ENCODE peak calls at places on chromosomes 12 and 14, in six cellular contexts. Q is CD4-positive, alpha-beta T cell; X is brain microvascular endothelial cell; H is Panc1; Y is caudate nucleus; G is sigmoid colon. F is an unnamed sample.

GRCh38 chr12:25502071-25502555 is 51.0 kb downstream of the LMNTD1 start:
- DNase-seq in H (no peak), Q (no peak), Y (no peak), X (no peak), G (no peak), F (peak)

GRCh38 chr12:51811203-51811805 is 37.2 kb downstream of the FIGNL2 start:
- DNase-seq in X (no peak), H (no peak), Q (no peak), G (no peak), Y (no peak), F (no peak)

GRCh38 chr12:64221656-64222010 is 463 bp downstream of the KICS2 start:
- DNase-seq in H (peak), Q (peak), X (peak), Y (peak), G (peak), F (peak)

GRCh38 chr14:92701826-92702225 is 46.6 kb downstream of the LGMN start:
- DNase-seq in G (no peak), Q (no peak), X (no peak), Y (no peak), H (no peak), F (no peak)

GRCh38 chr14:82451675-82452074 is 918.0 kb upstream of the SEL1L start:
- DNase-seq in Q (no peak), Y (no peak), G (no peak), H (no peak), X (no peak), F (no peak)

GRCh38 chr12:110917467-110917866 is 2.9 kb downstream of the MYL2 start:
- DNase-seq in X (peak), H (no peak), Q (no peak), Y (no peak), G (no peak), F (peak)

GRCh38 chr14:32809255-32809654 is 129.4 kb upstream of the NPAS3 start:
- DNase-seq in X (no peak), Y (no peak), H (no peak), G (no peak), Q (no peak), F (no peak)

GRCh38 chr12:10293570-10294227 is 14.0 kb upstream of the KLRD1 start:
- DNase-seq in G (no peak), Q (no peak), Y (no peak), H (no peak), X (no peak), F (no peak)

GRCh38 chr12:128052777-128053176 is 214.2 kb upstream of the TMEM132C start:
- DNase-seq in Q (no peak), H (no peak), Y (no peak), X (no peak), G (no peak), F (no peak)

GRCh38 chr14:88251650-88252049 is 71.4 kb downstream of the KCNK10 start:
- DNase-seq in Q (no peak), Y (no peak), X (no peak), H (no peak), G (no peak), F (no peak)

GRCh38 chr14:63981569-63981968 is 128.8 kb downstream of the SYNE2 start:
- DNase-seq in Q (no peak), G (no peak), X (no peak), H (no peak), Y (no peak), F (no peak)

GRCh38 chr12:7190268-7191055 is 976 bp downstream of the PEX5 start:
- DNase-seq in G (peak), H (no peak), X (no peak), Q (no peak), Y (no peak), F (peak)

GRCh38 chr12:23684121-23684520 is 265.3 kb downstream of the SOX5 start:
- DNase-seq in Q (no peak), H (no peak), X (no peak), G (no peak), Y (no peak), F (no peak)

GRCh38 chr14:36818794-36819384 is 157.2 kb downstream of the PAX9 start:
- DNase-seq in X (peak), Y (no peak), H (no peak), Q (no peak), G (no peak), F (no peak)

GRCh38 chr12:77225373-77225772 is 160.0 kb upstream of the E2F7 start:
- DNase-seq in G (no peak), Y (no peak), H (no peak), X (no peak), Q (no peak), F (no peak)

GRCh38 chr14:73771848-73772705 is 57.9 kb upstream of the PNMA1 start:
- DNase-seq in G (no peak), X (peak), Y (no peak), Q (peak), H (no peak), F (peak)

GRCh38 chr12:112843272-112843671 is 51.7 kb downstream of the RPH3A start:
- DNase-seq in H (no peak), G (no peak), Y (no peak), X (peak), Q (no peak), F (no peak)

GRCh38 chr12:13436696-13437391 is 240.3 kb downstream of the EMP1 start:
- DNase-seq in X (peak), G (no peak), Y (no peak), H (no peak), Q (no peak), F (peak)

GRCh38 chr12:109581856-109582255 is 8.3 kb downstream of the MVK start:
- DNase-seq in G (no peak), H (no peak), X (peak), Q (no peak), Y (no peak), F (peak)

GRCh38 chr12:123431951-123432886 is 4.3 kb downstream of the RILPL2 start:
- DNase-seq in X (no peak), G (no peak), H (no peak), Q (no peak), Y (no peak), F (no peak)

GRCh38 chr12:128111333-128111732 is 155.6 kb upstream of the TMEM132C start:
- DNase-seq in G (no peak), Y (no peak), H (no peak), X (no peak), Q (no peak), F (no peak)

GRCh38 chr12:104702565-104703139 is 245.9 kb downstream of the CHST11 start:
- DNase-seq in H (no peak), X (peak), Y (no peak), Q (no peak), G (peak), F (no peak)

GRCh38 chr14:56805992-56806737 is 4.1 kb downstream of the OTX2 start:
- DNase-seq in Q (no peak), X (no peak), Y (no peak), G (no peak), H (no peak), F (no peak)

GRCh38 chr14:29821665-29822429 is 105.8 kb downstream of the PRKD1 start:
- DNase-seq in Q (no peak), Y (no peak), H (no peak), G (no peak), X (no peak), F (no peak)

GRCh38 chr12:111441107-111441928 is 35.6 kb downstream of the SH2B3 start:
- DNase-seq in H (no peak), Q (no peak), X (no peak), Y (no peak), G (peak), F (no peak)

GRCh38 chr12:9122166-9122609 is 6.5 kb upstream of the A2M start:
- DNase-seq in X (no peak), G (no peak), H (no peak), Y (no peak), Q (no peak), F (no peak)

GRCh38 chr12:121630791-121631190 is 4.5 kb downstream of the ORAI1 start:
- DNase-seq in X (no peak), Q (no peak), G (no peak), H (no peak), Y (no peak), F (no peak)

GRCh38 chr12:121626087-121626852 is at the start of gene ORAI1:
- DNase-seq in X (peak), Y (peak), G (peak), Q (peak), H (no peak), F (peak)

GRCh38 chr12:121628037-121628436 is 1.7 kb downstream of the ORAI1 start:
- DNase-seq in G (no peak), Q (no peak), Y (no peak), H (no peak), X (no peak), F (no peak)

GRCh38 chr12:121626853-121627623 is 708 bp downstream of the ORAI1 start:
- DNase-seq in X (peak), Y (peak), G (peak), H (no peak), Q (peak), F (peak)

GRCh38 chr12:121628536-121628935 is 2.2 kb downstream of the ORAI1 start:
- DNase-seq in H (no peak), Q (no peak), Y (no peak), X (no peak), G (no peak), F (no peak)
- H3K27ac ChIP-seq in H (peak), Q (peak), Y (no peak), X (no peak), G (peak), F (peak)

GRCh38 chr12:65955418-65955817 is 131.1 kb downstream of the HMGA2 start:
- DNase-seq in H (no peak), X (no peak), G (no peak), Q (no peak), Y (no peak), F (no peak)
- H3K27ac ChIP-seq in H (peak), X (no peak), G (no peak), Q (no peak), Y (no peak), F (no peak)

GRCh38 chr14:104867371-104868059 is 2.4 kb downstream of the CEP170B start:
- DNase-seq in H (no peak), G (peak), Y (no peak), Q (no peak), X (no peak), F (no peak)
- H3K27ac ChIP-seq in H (no peak), G (no peak), Y (no peak), Q (no peak), X (no peak), F (no peak)

DNA sequence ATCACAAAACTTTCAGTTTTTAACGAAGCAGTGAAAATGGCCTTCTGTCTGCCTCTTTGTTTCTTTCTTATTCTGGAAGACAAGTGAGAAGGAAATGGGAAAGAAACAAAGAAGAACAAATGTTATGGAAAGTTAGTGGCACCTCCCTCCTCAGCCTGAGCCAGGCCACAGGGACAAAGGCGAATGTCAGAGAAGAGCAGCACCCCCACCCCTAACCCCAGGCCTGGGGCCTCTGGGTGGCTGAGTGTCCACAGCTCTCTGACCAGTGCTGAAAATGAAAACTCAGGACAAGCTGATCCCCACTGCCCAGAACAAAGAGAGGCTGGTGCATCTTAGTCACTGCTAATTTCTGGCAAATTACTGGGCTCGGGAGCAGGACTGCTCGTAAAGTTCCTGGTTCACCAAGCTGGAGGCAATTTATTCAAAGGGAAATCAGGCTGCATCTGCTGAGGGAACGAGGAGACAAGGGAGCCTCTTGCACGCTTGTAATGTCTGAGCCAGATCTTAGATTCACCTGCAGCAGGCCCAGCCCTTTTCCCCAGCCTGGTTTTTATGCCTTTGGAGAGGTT is 43.1 kb downstream of the CALM1 start:
- DNase-seq in G (no peak), H (no peak), Y (no peak), X (no peak), Q (no peak), F (no peak)
- H3K27ac ChIP-seq in G (no peak), H (no peak), Y (peak), X (no peak), Q (no peak), F (no peak)